ENCODE peak calls at places on chromosomes 16 and 17, in four cellular contexts. One of them, this sample, is unnamed. For H3K27me3 and H3K36me3, the result is how much of the 10 kb centered on the place peaks cover.

GRCh38 chr16:90026135-90026534 is 6.9 kb upstream of the DBNDD1 start:
- DNase-seq in lower lobe of right lung: no peak
- DNase-seq in neural progenitor cell: no peak
- DNase-seq in cardiac muscle cell: no peak
- DNase-seq in this sample: no peak

GRCh38 chr16:57803413-57803990 is 1.2 kb upstream of the KIFC3 start:
- DNase-seq in cardiac muscle cell: peak
- DNase-seq in lower lobe of right lung: peak
- DNase-seq in neural progenitor cell: no peak
- DNase-seq in this sample: no peak

GRCh38 chr16:19840524-19841110 is 44.0 kb downstream of the GPRC5B start:
- DNase-seq in cardiac muscle cell: peak
- DNase-seq in lower lobe of right lung: no peak
- DNase-seq in neural progenitor cell: no peak
- DNase-seq in this sample: no peak

GRCh38 chr16:84356176-84356575 is 12.2 kb upstream of the ATP2C2 start:
- DNase-seq in cardiac muscle cell: no peak
- DNase-seq in neural progenitor cell: no peak
- DNase-seq in lower lobe of right lung: no peak
- DNase-seq in this sample: no peak

GRCh38 chr16:54694651-54695050 is 236.0 kb upstream of the IRX5 start:
- DNase-seq in neural progenitor cell: no peak
- DNase-seq in lower lobe of right lung: no peak
- DNase-seq in cardiac muscle cell: no peak
- DNase-seq in this sample: peak

GRCh38 chr17:77245162-77245926 is 104.6 kb downstream of the SEC14L1 start:
- DNase-seq in lower lobe of right lung: no peak
- DNase-seq in cardiac muscle cell: no peak
- DNase-seq in neural progenitor cell: no peak
- DNase-seq in this sample: no peak

GRCh38 chr17:2379489-2380224 is 21.2 kb downstream of the MNT start:
- DNase-seq in lower lobe of right lung: no peak
- DNase-seq in cardiac muscle cell: no peak
- DNase-seq in neural progenitor cell: no peak
- DNase-seq in this sample: no peak

GRCh38 chr17:64689106-64689505 is 27.0 kb upstream of the SMURF2 start:
- DNase-seq in neural progenitor cell: no peak
- DNase-seq in lower lobe of right lung: no peak
- DNase-seq in cardiac muscle cell: no peak
- DNase-seq in this sample: no peak

GRCh38 chr17:18025596-18026407 is 13.2 kb downstream of the ATPAF2 start:
- DNase-seq in cardiac muscle cell: no peak
- DNase-seq in lower lobe of right lung: no peak
- DNase-seq in neural progenitor cell: no peak
- DNase-seq in this sample: peak

GRCh38 chr17:46769531-46770438 is 48.7 kb downstream of the WNT3 start:
- DNase-seq in cardiac muscle cell: no peak
- DNase-seq in neural progenitor cell: no peak
- DNase-seq in lower lobe of right lung: peak
- DNase-seq in this sample: no peak

GRCh38 chr17:63786117-63786516 is 12.1 kb downstream of the DDX42 start:
- DNase-seq in cardiac muscle cell: no peak
- DNase-seq in lower lobe of right lung: no peak
- DNase-seq in neural progenitor cell: no peak
- DNase-seq in this sample: no peak

GRCh38 chr17:32206816-32207215 is 58.8 kb upstream of the RHBDL3 start:
- DNase-seq in lower lobe of right lung: no peak
- DNase-seq in neural progenitor cell: no peak
- DNase-seq in cardiac muscle cell: no peak
- DNase-seq in this sample: no peak
- H3K27me3 ChIP-seq in lower lobe of right lung: under half
- H3K27me3 ChIP-seq in neural progenitor cell: under half
- H3K27me3 ChIP-seq in cardiac muscle cell: under half
- H3K27me3 ChIP-seq in this sample: under half

DNA sequence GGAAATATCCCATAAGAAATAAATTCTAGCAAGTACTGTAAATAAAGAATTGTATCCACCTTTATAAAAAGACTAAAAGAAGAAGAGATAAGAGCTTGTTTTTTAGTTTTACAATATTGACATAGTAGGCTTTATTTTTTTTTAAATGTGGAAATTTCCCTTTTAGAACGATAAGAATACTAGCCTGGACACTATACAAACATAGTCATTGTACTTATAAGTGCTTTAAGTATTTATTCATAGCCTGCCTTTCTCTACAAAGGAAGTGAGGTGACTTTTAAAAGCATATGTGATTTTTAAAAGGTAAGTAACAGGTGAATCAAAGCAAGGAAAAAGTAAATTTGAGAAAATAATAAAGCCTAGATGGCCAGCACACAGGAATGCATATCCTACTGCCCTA is 17.7 kb downstream of the TOX3 start:
- DNase-seq in lower lobe of right lung: no peak
- DNase-seq in cardiac muscle cell: no peak
- DNase-seq in neural progenitor cell: no peak
- DNase-seq in this sample: no peak
- H3K36me3 ChIP-seq in lower lobe of right lung: under half
- H3K36me3 ChIP-seq in cardiac muscle cell: under half
- H3K36me3 ChIP-seq in neural progenitor cell: under half
- H3K36me3 ChIP-seq in this sample: under half

DNA sequence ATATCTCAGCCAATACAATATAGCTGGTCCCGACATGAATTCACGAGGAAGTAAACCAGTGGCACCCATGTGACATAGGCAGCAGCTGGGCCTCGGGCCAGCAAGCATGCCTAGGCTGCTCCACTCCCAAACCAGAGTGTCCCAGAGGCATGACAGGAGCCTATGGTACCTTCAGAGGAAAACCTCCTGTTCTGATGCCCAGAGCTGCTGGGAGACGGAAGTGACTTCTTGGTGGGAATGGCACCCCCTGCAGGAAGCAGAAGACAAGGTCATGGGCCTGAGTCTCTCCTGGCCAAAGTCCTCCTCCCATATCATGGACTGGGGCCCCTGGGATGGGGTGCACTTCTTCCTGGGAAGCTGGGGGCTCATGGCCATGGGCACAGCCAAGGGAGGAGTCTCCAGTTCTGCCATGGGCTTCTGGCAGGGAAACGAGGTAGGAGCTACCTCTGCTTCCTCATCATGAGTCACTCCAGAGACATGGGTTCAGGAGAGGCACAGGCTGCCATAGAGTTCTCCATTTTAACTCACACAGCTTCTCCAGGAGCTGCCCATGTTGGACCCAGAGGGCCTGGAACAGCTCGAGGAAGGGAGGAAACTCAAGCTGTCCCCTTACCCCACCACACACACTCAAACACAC is 13.4 kb downstream of the FBF1 start:
- DNase-seq in cardiac muscle cell: peak
- DNase-seq in neural progenitor cell: peak
- DNase-seq in lower lobe of right lung: peak
- DNase-seq in this sample: peak
- TF ChIP-seq CTCF in cardiac muscle cell: peak
- TF ChIP-seq CTCF in neural progenitor cell: peak
- TF ChIP-seq CTCF in lower lobe of right lung: peak
- TF ChIP-seq CTCF in this sample: peak

GRCh38 chr17:79217473-79218135 is 143.0 kb downstream of the ENGASE start:
- DNase-seq in cardiac muscle cell: no peak
- DNase-seq in neural progenitor cell: no peak
- DNase-seq in lower lobe of right lung: no peak
- DNase-seq in this sample: no peak

GRCh38 chr17:79216826-79217225 is 142.2 kb downstream of the ENGASE start:
- DNase-seq in neural progenitor cell: no peak
- DNase-seq in lower lobe of right lung: no peak
- DNase-seq in cardiac muscle cell: no peak
- DNase-seq in this sample: no peak

GRCh38 chr17:79219208-79219935 is 144.7 kb downstream of the ENGASE start:
- DNase-seq in lower lobe of right lung: no peak
- DNase-seq in cardiac muscle cell: no peak
- DNase-seq in neural progenitor cell: no peak
- DNase-seq in this sample: no peak

GRCh38 chr17:79218825-79219200 is 144.2 kb downstream of the ENGASE start:
- DNase-seq in lower lobe of right lung: no peak
- DNase-seq in cardiac muscle cell: no peak
- DNase-seq in neural progenitor cell: no peak
- DNase-seq in this sample: no peak

GRCh38 chr17:79218175-79218824 is 143.7 kb downstream of the ENGASE start:
- DNase-seq in cardiac muscle cell: no peak
- DNase-seq in lower lobe of right lung: no peak
- DNase-seq in neural progenitor cell: no peak
- DNase-seq in this sample: no peak
- H3K27me3 ChIP-seq in cardiac muscle cell: under half
- H3K27me3 ChIP-seq in lower lobe of right lung: half or more
- H3K27me3 ChIP-seq in neural progenitor cell: under half
- H3K27me3 ChIP-seq in this sample: under half

GRCh38 chr16:71762186-71762585 is 37.7 kb upstream of the PHLPP2 start:
- DNase-seq in cardiac muscle cell: no peak
- DNase-seq in neural progenitor cell: no peak
- DNase-seq in lower lobe of right lung: no peak
- DNase-seq in this sample: peak

GRCh38 chr16:71758293-71758760 is 33.8 kb upstream of the PHLPP2 start:
- DNase-seq in neural progenitor cell: no peak
- DNase-seq in cardiac muscle cell: peak
- DNase-seq in lower lobe of right lung: no peak
- DNase-seq in this sample: no peak

DNA sequence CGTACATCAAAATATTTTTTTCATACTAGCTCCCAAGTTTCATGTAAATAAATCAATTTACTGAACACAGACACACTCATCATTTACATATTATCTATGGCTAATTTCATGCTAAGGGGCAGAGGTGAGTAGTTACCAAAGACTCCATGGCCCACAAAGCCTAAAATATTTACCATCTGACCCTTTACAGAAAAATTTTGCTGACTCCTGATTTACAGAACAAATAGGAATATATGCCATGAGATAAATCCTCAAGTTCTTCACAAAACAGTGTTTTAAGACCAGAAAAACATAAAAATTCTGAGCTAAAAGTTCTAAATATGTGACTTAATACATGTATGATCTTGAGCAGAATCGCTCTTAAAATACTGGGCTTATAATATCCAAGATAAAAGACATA is 36.6 kb upstream of the PHLPP2 start:
- DNase-seq in cardiac muscle cell: no peak
- DNase-seq in neural progenitor cell: no peak
- DNase-seq in lower lobe of right lung: no peak
- DNase-seq in this sample: no peak
- H3K36me3 ChIP-seq in cardiac muscle cell: under half
- H3K36me3 ChIP-seq in neural progenitor cell: under half
- H3K36me3 ChIP-seq in lower lobe of right lung: half or more
- H3K36me3 ChIP-seq in this sample: under half